ENCODE peak calls at places on chromosomes 3 and 15, in seven cellular contexts. O, Q, S, A, C, V and W are unnamed samples.

GRCh38 chr3:28334552-28334951 is 14.0 kb upstream of the ZCWPW2 start:
- DNase-seq in O (no peak), Q (no peak), S (no peak), A (no peak), C (no peak), V (no peak), W (no peak)

GRCh38 chr3:145013931-145014330 is 1042.3 kb downstream of the DIPK2A start:
- DNase-seq in O (no peak), Q (no peak), S (no peak), A (no peak), C (no peak), V (no peak), W (no peak)

GRCh38 chr15:69299451-69300128 is 878 bp downstream of the PAQR5 start:
- DNase-seq in O (no peak), Q (no peak), S (peak; percentile 45), A (no peak), C (no peak), V (no peak), W (no peak)

GRCh38 chr3:53196575-53197407 is 35.8 kb downstream of the PRKCD start:
- DNase-seq in O (peak; percentile 83), Q (peak; percentile 79), S (peak; percentile 20), A (no peak), C (peak; percentile 72), V (peak; percentile 38), W (no peak)

GRCh38 chr3:16467368-16467767 is 46.1 kb downstream of the RFTN1 start:
- DNase-seq in O (no peak), Q (peak; percentile 28), S (no peak), A (no peak), C (no peak), V (no peak), W (no peak)

GRCh38 chr15:36136054-36136453 is 443.4 kb upstream of the CDIN1 start:
- DNase-seq in O (no peak), Q (no peak), S (no peak), A (no peak), C (no peak), V (no peak), W (no peak)

GRCh38 chr3:143445118-143445517 is 325.5 kb downstream of the CHST2 start:
- DNase-seq in O (no peak), Q (peak; percentile 43), S (no peak), A (no peak), C (no peak), V (no peak), W (no peak)

GRCh38 chr3:33131328-33132018 is 17.7 kb downstream of the CRTAP start:
- DNase-seq in O (peak; percentile 44), Q (no peak), S (peak; percentile 71), A (peak; percentile 41), C (peak; percentile 66), V (peak; percentile 75), W (peak; percentile 82)

GRCh38 chr15:72238586-72238985 is 7.6 kb upstream of the PKM start:
- DNase-seq in O (no peak), Q (no peak), S (no peak), A (no peak), C (no peak), V (no peak), W (no peak)

GRCh38 chr15:88124199-88124598 is 132.3 kb downstream of the NTRK3 start:
- DNase-seq in O (no peak), Q (no peak), S (no peak), A (no peak), C (no peak), V (no peak), W (no peak)

GRCh38 chr3:148466143-148466542 is 231.6 kb upstream of the AGTR1 start:
- DNase-seq in O (no peak), Q (no peak), S (no peak), A (peak; percentile 5), C (no peak), V (no peak), W (no peak)

GRCh38 chr3:132231633-132232032 is 85.6 kb upstream of the ACP3 start:
- DNase-seq in O (peak; percentile 22), Q (no peak), S (no peak), A (no peak), C (no peak), V (no peak), W (no peak)

GRCh38 chr15:75019916-75020315 is 3.5 kb upstream of the PPCDC start:
- DNase-seq in O (no peak), Q (no peak), S (no peak), A (no peak), C (no peak), V (no peak), W (no peak)

GRCh38 chr15:43469867-43470266 is 23.1 kb downstream of the TP53BP1 start:
- DNase-seq in O (no peak), Q (no peak), S (no peak), A (no peak), C (no peak), V (peak; percentile 77), W (no peak)

GRCh38 chr3:55750525-55750924 is 263.4 kb upstream of the WNT5A start:
- DNase-seq in O (no peak), Q (no peak), S (no peak), A (no peak), C (no peak), V (no peak), W (no peak)

GRCh38 chr3:13660042-13660874 is 111.3 kb downstream of the FBLN2 start:
- DNase-seq in O (no peak), Q (no peak), S (no peak), A (no peak), C (no peak), V (no peak), W (no peak)

GRCh38 chr15:39629906-39630305 is 49.0 kb downstream of the THBS1 start:
- DNase-seq in O (no peak), Q (no peak), S (no peak), A (no peak), C (no peak), V (no peak), W (peak; percentile 30)

GRCh38 chr3:171944109-171945016 is 95.0 kb upstream of the FNDC3B start:
- DNase-seq in O (no peak), Q (no peak), S (no peak), A (no peak), C (no peak), V (no peak), W (no peak)

GRCh38 chr15:68272797-68273271 is 4.7 kb upstream of the FEM1B start:
- DNase-seq in O (no peak), Q (no peak), S (no peak), A (no peak), C (no peak), V (no peak), W (no peak)

GRCh38 chr3:146139586-146140110 is 21.3 kb downstream of the PLOD2 start:
- DNase-seq in O (no peak), Q (no peak), S (no peak), A (no peak), C (no peak), V (no peak), W (no peak)
- TF ChIP-seq JUND in O (no peak), Q (no peak), S (no peak), A (no peak), C (no peak), V (no peak), W (no peak)

GRCh38 chr3:194686414-194686815 is 732 bp downstream of the FAM43A start:
- DNase-seq in O (no peak), Q (no peak), S (no peak), A (no peak), C (no peak), V (no peak), W (no peak)
- TF ChIP-seq JUND in O (no peak), Q (no peak), S (no peak), A (no peak), C (no peak), V (no peak), W (no peak)

GRCh38 chr3:179148446-179149238 is 485 bp downstream of the PIK3CA start:
- DNase-seq in O (no peak), Q (no peak), S (peak; percentile 71), A (no peak), C (peak; percentile 7), V (peak; percentile 55), W (peak; percentile 70)

GRCh38 chr3:179147571-179148445 is at the start of gene PIK3CA:
- DNase-seq in O (peak; percentile 94), Q (peak; percentile 96), S (peak; percentile 91), A (peak; percentile 87), C (peak; percentile 97), V (peak; percentile 94), W (peak; percentile 88)

GRCh38 chr3:179149239-179149887 is 1.2 kb downstream of the PIK3CA start:
- DNase-seq in O (no peak), Q (peak; percentile 53), S (no peak), A (no peak), C (peak; percentile 14), V (no peak), W (no peak)

GRCh38 chr3:179149951-179150350 is 1.8 kb downstream of the PIK3CA start:
- DNase-seq in O (no peak), Q (no peak), S (no peak), A (no peak), C (no peak), V (no peak), W (no peak)

DNA sequence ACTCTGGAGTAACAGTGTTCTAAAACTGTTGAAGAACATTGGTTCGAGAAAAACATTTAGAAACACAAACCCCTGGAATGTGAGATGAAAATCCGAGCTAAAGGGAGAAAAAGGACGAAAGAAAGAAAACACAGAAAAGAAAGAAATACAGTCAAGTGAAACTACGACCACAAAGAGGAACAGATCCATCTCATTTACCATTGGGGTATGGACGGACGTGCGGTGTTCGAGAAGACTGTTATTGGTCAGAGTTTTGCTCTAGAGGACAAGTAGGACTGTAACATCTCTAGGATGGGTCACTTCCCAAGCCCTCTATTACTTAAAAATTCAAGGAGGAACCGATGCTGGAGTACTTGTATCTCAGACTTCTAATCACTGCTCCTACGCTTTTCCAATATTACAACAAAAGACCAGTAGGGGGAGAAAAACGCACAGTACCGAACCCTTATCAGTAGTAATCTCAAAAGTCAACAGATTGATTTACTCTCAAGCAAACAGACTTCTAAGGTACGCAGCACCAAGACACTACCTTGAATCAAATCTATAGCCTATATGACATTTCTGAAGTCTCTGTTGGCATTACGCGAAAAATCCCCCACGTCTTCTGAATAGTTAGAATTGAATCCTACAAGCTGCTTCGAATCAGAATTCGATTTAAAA is 1.1 kb upstream of the PIK3CA start:
- DNase-seq in O (peak; percentile 71), Q (peak; percentile 42), S (peak; percentile 68), A (no peak), C (peak; percentile 74), V (peak; percentile 65), W (peak; percentile 93)
- TF ChIP-seq JUND in O (no peak), Q (no peak), S (no peak), A (no peak), C (no peak), V (peak; percentile 9), W (no peak)

DNA sequence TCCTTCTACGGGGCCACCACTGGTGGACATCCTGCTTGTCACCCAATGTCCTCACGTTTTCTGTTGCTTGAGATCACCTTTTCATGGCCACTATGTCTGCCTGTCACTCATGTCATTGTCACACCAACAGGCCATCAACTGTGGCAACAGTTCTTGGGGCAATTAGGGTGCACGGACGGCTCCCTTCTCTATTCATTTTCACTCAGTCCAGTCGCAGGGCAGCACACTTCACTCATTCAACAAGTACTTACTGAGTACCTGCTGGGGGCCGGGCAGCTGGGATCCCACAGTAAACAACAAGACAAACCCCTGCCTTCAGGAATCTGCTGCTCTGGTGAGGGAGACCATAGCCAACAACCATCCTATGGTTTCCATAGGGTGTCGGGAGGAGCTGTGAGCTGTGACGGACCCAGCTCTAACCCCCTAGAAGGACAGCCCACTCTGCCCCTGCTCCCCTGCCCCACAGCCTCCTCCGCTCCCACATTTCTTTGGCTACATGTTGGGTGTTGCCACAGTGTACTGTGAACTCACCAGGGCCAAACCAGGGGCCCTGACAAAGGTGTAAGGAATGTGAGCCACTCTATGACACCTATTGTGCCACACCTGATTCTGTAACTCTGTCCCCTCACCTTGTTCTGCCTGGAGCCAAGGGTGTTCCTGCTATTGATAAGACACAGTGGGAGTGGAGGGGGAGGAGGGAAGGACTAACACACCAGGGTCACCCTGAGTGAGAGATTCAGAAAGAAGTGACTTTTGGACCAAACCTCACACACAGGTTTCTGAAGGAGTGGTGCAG is 1.9 kb downstream of the VILL start:
- DNase-seq in O (no peak), Q (no peak), S (no peak), A (no peak), C (peak; percentile 48), V (no peak), W (no peak)
- TF ChIP-seq JUND in O (no peak), Q (no peak), S (no peak), A (no peak), C (no peak), V (no peak), W (no peak)